ENCODE peak calls at places on chromosomes 16 and 17, in ten cellular contexts. B is NCI-H2081; F is WERI-Rb-1; Q is glutamatergic neuron; E is stimulated activated CD4-positive, alpha-beta T cell treated with anti-CD3 and anti-CD28 coated beads, Interleukin-2, amount 100 ng/mL, for 24 hours; L is CD8-positive, alpha-beta memory T cell; M is GM23248; V is GM13977; D is germinal center; N is Right ventricle myocardium superior. I is an unnamed sample.

GRCh38 chr16:18841833-18842525 is 40.6 kb upstream of the ARL6IP1 start:
- DNase-seq in B (no peak), F (no peak), Q (no peak), E (no peak), L (no peak), M (no peak), V (no peak), D (no peak), N (no peak), I (no peak)

GRCh38 chr17:67606471-67606870 is 111.3 kb upstream of the NOL11 start:
- DNase-seq in B (peak), F (no peak), Q (no peak), E (no peak), L (no peak), M (no peak), V (no peak), D (no peak), N (peak), I (no peak)

GRCh38 chr16:9091867-9092281 is 430 bp downstream of the HAPSTR1 start:
- DNase-seq in B (no peak), F (peak), Q (no peak), E (peak), L (peak), M (peak), V (peak), D (no peak), N (peak), I (no peak)

GRCh38 chr17:63525190-63525946 is 2.2 kb downstream of the KCNH6 start:
- DNase-seq in B (no peak), F (peak), Q (no peak), E (no peak), L (no peak), M (no peak), V (no peak), D (no peak), N (no peak), I (no peak)

GRCh38 chr16:87918866-87919680 is 17.3 kb downstream of the CA5A start:
- DNase-seq in B (no peak), F (no peak), Q (no peak), E (no peak), L (no peak), M (peak), V (no peak), D (no peak), N (peak), I (no peak)

GRCh38 chr17:14409292-14409691 is 108.4 kb downstream of the HS3ST3B1 start:
- DNase-seq in B (no peak), F (no peak), Q (no peak), E (no peak), L (no peak), M (no peak), V (no peak), D (no peak), N (no peak), I (no peak)

GRCh38 chr16:13012591-13012990 is 111.2 kb downstream of the SHISA9 start:
- DNase-seq in B (no peak), F (no peak), Q (peak), E (no peak), L (no peak), M (no peak), V (no peak), D (no peak), N (no peak), I (no peak)

GRCh38 chr16:66728117-66728787 is 23.2 kb downstream of the DYNC1LI2 start:
- DNase-seq in B (peak), F (no peak), Q (no peak), E (no peak), L (no peak), M (peak), V (peak), D (peak), N (peak), I (peak)

GRCh38 chr16:19881783-19882182 is 2.9 kb downstream of the GPRC5B start:
- DNase-seq in B (peak), F (no peak), Q (no peak), E (no peak), L (no peak), M (no peak), V (no peak), D (no peak), N (no peak), I (no peak)

GRCh38 chr17:9874722-9875121 is 30.3 kb downstream of the RCVRN start:
- DNase-seq in B (no peak), F (no peak), Q (no peak), E (no peak), L (no peak), M (no peak), V (no peak), D (no peak), N (no peak), I (no peak)

GRCh38 chr17:70947636-70948565 is 778.6 kb downstream of the KCNJ2 start:
- DNase-seq in B (no peak), F (no peak), Q (no peak), E (no peak), L (no peak), M (no peak), V (no peak), D (no peak), N (no peak), I (no peak)

GRCh38 chr16:3115561-3115960 is 3.2 kb downstream of the ZNF205 start:
- DNase-seq in B (no peak), F (peak), Q (peak), E (no peak), L (no peak), M (no peak), V (no peak), D (no peak), N (no peak), I (no peak)

GRCh38 chr16:11350531-11351335 is 5.5 kb downstream of the RMI2 start:
- DNase-seq in B (no peak), F (no peak), Q (no peak), E (no peak), L (no peak), M (peak), V (no peak), D (no peak), N (no peak), I (no peak)

GRCh38 chr17:78239489-78239931 is 8.1 kb downstream of the TMEM235 start:
- DNase-seq in B (no peak), F (no peak), Q (no peak), E (no peak), L (no peak), M (no peak), V (no peak), D (peak), N (no peak), I (no peak)

GRCh38 chr17:63497708-63498483 is 21.0 kb downstream of the ACE start:
- DNase-seq in B (peak), F (peak), Q (peak), E (no peak), L (no peak), M (no peak), V (no peak), D (no peak), N (no peak), I (peak)

GRCh38 chr16:78720416-78720815 is 621.0 kb downstream of the WWOX start:
- DNase-seq in B (no peak), F (no peak), Q (no peak), E (no peak), L (no peak), M (no peak), V (no peak), D (no peak), N (no peak), I (no peak)

GRCh38 chr17:15303851-15304250 is 37.5 kb downstream of the TEKT3 start:
- DNase-seq in B (no peak), F (no peak), Q (no peak), E (no peak), L (no peak), M (no peak), V (no peak), D (no peak), N (no peak), I (no peak)

GRCh38 chr16:69796285-69797118 is 34.4 kb downstream of the WWP2 start:
- DNase-seq in B (peak), F (peak), Q (no peak), E (peak), L (no peak), M (peak), V (peak), D (peak), N (no peak), I (peak)

GRCh38 chr16:81449899-81450608 is 5.4 kb downstream of the CMIP start:
- DNase-seq in B (no peak), F (no peak), Q (no peak), E (no peak), L (no peak), M (no peak), V (no peak), D (no peak), N (no peak), I (no peak)

GRCh38 chr17:1029196-1029911 is 32.4 kb downstream of the TIMM22 start:
- DNase-seq in B (no peak), F (peak), Q (no peak), E (no peak), L (no peak), M (peak), V (no peak), D (no peak), N (no peak), I (no peak)

GRCh38 chr16:4606354-4606753 is 8.3 kb downstream of the UBALD1 start:
- DNase-seq in B (peak), F (no peak), Q (no peak), E (no peak), L (no peak), M (no peak), V (no peak), D (no peak), N (no peak), I (no peak)

GRCh38 chr16:54944002-54944401 is 13.3 kb downstream of the IRX5 start:
- DNase-seq in B (no peak), F (no peak), Q (no peak), E (no peak), L (no peak), M (peak), V (no peak), D (no peak), N (no peak), I (no peak)

GRCh38 chr17:73210002-73210678 is 17.3 kb downstream of the COG1 start:
- DNase-seq in B (no peak), F (no peak), Q (no peak), E (no peak), L (no peak), M (peak), V (no peak), D (no peak), N (no peak), I (no peak)

GRCh38 chr17:80261895-80262279 is 1.2 kb downstream of the RNF213 start:
- DNase-seq in B (no peak), F (no peak), Q (no peak), E (no peak), L (no peak), M (no peak), V (no peak), D (no peak), N (no peak), I (no peak)

GRCh38 chr16:2987854-2988253 is 7.6 kb upstream of the PKMYT1 start:
- DNase-seq in B (peak), F (no peak), Q (no peak), E (no peak), L (no peak), M (no peak), V (no peak), D (no peak), N (no peak), I (peak)

GRCh38 chr17:82937411-82938371 is 97.9 kb upstream of the ZNF750 start:
- DNase-seq in B (no peak), F (no peak), Q (no peak), E (no peak), L (no peak), M (no peak), V (no peak), D (no peak), N (peak), I (no peak)

GRCh38 chr16:11396241-11397048 is 51.2 kb downstream of the RMI2 start:
- DNase-seq in B (peak), F (peak), Q (peak), E (peak), L (peak), M (peak), V (peak), D (peak), N (peak), I (peak)

GRCh38 chr16:873889-874288 is 73.4 kb upstream of the GNG13 start:
- DNase-seq in B (no peak), F (no peak), Q (peak), E (no peak), L (no peak), M (no peak), V (no peak), D (no peak), N (peak), I (no peak)

GRCh38 chr16:12311309-12311708 is 334.8 kb downstream of the SNX29 start:
- DNase-seq in B (no peak), F (peak), Q (no peak), E (no peak), L (no peak), M (no peak), V (no peak), D (no peak), N (peak), I (no peak)

GRCh38 chr16:72766506-72766905 is 281.4 kb downstream of the ZFHX3 start:
- DNase-seq in B (no peak), F (no peak), Q (no peak), E (no peak), L (no peak), M (no peak), V (no peak), D (no peak), N (no peak), I (no peak)

GRCh38 chr17:7141824-7142223 is 27.2 kb upstream of the ASGR2 start:
- DNase-seq in B (no peak), F (no peak), Q (no peak), E (no peak), L (no peak), M (no peak), V (no peak), D (no peak), N (no peak), I (no peak)

GRCh38 chr16:12332553-12332952 is 356.0 kb downstream of the SNX29 start:
- DNase-seq in B (no peak), F (no peak), Q (no peak), E (no peak), L (no peak), M (no peak), V (no peak), D (no peak), N (no peak), I (no peak)

GRCh38 chr17:63445571-63446217 is 412 bp downstream of the CYB561 start:
- DNase-seq in B (peak), F (peak), Q (peak), E (peak), L (peak), M (peak), V (peak), D (peak), N (no peak), I (peak)

GRCh38 chr17:80817321-80817845 is 174.3 kb upstream of the CHMP6 start:
- DNase-seq in B (no peak), F (no peak), Q (no peak), E (no peak), L (no peak), M (no peak), V (no peak), D (no peak), N (no peak), I (no peak)

GRCh38 chr17:66799839-66800537 is 34.9 kb upstream of the CACNG5 start:
- DNase-seq in B (no peak), F (no peak), Q (no peak), E (no peak), L (no peak), M (no peak), V (no peak), D (no peak), N (no peak), I (no peak)

I was measured in COR-L47.